ENCODE peak calls at places on chromosomes 5 and 9, in five cellular contexts. E, I, W, U and X are unnamed samples.

GRCh38 chr9:104970588-104970987 is 42.6 kb upstream of the ABCA1 start:
- DNase-seq in E (peak), U (no peak), I (no peak), W (no peak), X (no peak)

GRCh38 chr5:33901176-33901575 is 9.4 kb upstream of the ADAMTS12 start:
- DNase-seq in E (peak), U (no peak), I (no peak), W (no peak), X (no peak)

GRCh38 chr5:10485142-10485795 is 43.6 kb downstream of the ROPN1L start:
- DNase-seq in I (peak), U (no peak), W (peak), E (peak), X (no peak)

GRCh38 chr5:164433471-164433870 is 928.1 kb downstream of the MAT2B start:
- DNase-seq in E (peak), I (no peak), W (no peak), U (no peak), X (no peak)

GRCh38 chr5:54387659-54388232 is 67.8 kb upstream of the HSPB3 start:
- DNase-seq in I (no peak), W (no peak), U (no peak), E (peak), X (no peak)

GRCh38 chr5:56763711-56764466 is 51.5 kb upstream of the MAP3K1 start:
- DNase-seq in W (no peak), I (no peak), E (peak), U (no peak), X (peak)

GRCh38 chr9:1231998-1232919 is 182.1 kb downstream of the DMRT2 start:
- DNase-seq in I (no peak), E (no peak), W (no peak), U (no peak), X (no peak)

GRCh38 chr5:106521701-106522100 is 1149.0 kb downstream of the EFNA5 start:
- DNase-seq in W (no peak), E (peak), U (no peak), I (no peak), X (no peak)

GRCh38 chr9:133942206-133942975 is 49.7 kb downstream of the VAV2 start:
- DNase-seq in I (no peak), U (no peak), E (no peak), W (no peak), X (no peak)

GRCh38 chr9:18896531-18897179 is 136.4 kb downstream of the SAXO1 start:
- DNase-seq in E (no peak), W (no peak), U (no peak), I (no peak), X (no peak)

GRCh38 chr9:96413312-96414221 is 4.6 kb downstream of the ZNF367 start:
- DNase-seq in U (no peak), W (no peak), I (no peak), E (no peak), X (no peak)

GRCh38 chr5:73447234-73448071 is 1.1 kb downstream of the FOXD1 start:
- DNase-seq in E (peak), U (peak), W (peak), I (peak), X (no peak)

GRCh38 chr5:96752341-96753016 is 55.3 kb downstream of the ERAP1 start:
- DNase-seq in U (peak), E (peak), W (peak), I (no peak), X (peak)

GRCh38 chr5:61399679-61400078 is 67.6 kb downstream of the ZSWIM6 start:
- DNase-seq in U (no peak), W (no peak), E (no peak), I (no peak), X (no peak)